ENCODE peak calls at places on chromosome 10, in nine cellular contexts. K, J, T, E, Q, R, X, W and Z are unnamed samples.
A peak's percentile ranks its signal among the peaks of the same experiment; 100 is the strongest.

GRCh38 chr10:72122221-72122620 is 33.9 kb upstream of the SPOCK2 start:
- DNase-seq in W (no peak), R (no peak), J (no peak), E (no peak), T (no peak), Q (no peak), X (no peak), K (no peak), Z (no peak)

GRCh38 chr10:38093816-38094157 is 350 bp upstream of the ZNF37A start:
- DNase-seq in E (no peak), X (no peak), K (no peak), Q (no peak), J (no peak), T (no peak), W (no peak), R (no peak), Z (no peak)

GRCh38 chr10:48227213-48227612 is 47.3 kb downstream of the FRMPD2 start:
- DNase-seq in K (no peak), E (no peak), W (no peak), X (no peak), Q (no peak), J (no peak), T (no peak), R (peak; percentile 13), Z (peak; percentile 41)

GRCh38 chr10:129773359-129773990 is 190.6 kb downstream of the EBF3 start:
- DNase-seq in X (no peak), J (no peak), K (no peak), R (no peak), Q (no peak), T (peak; percentile 0), E (no peak), W (no peak), Z (peak; percentile 36)

GRCh38 chr10:72084094-72084459 is 4.3 kb downstream of the SPOCK2 start:
- DNase-seq in J (no peak), T (no peak), R (peak; percentile 37), E (no peak), K (no peak), X (no peak), Q (peak; percentile 50), W (no peak), Z (no peak)

GRCh38 chr10:30068482-30069223 is 9.3 kb upstream of the JCAD start:
- DNase-seq in R (no peak), W (no peak), T (no peak), E (no peak), J (no peak), K (no peak), X (peak; percentile 6), Q (no peak), Z (no peak)

GRCh38 chr10:22259280-22259679 is 41.5 kb upstream of the EBLN1 start:
- DNase-seq in R (peak; percentile 35), K (no peak), E (no peak), T (no peak), Q (no peak), W (no peak), J (no peak), X (peak; percentile 21), Z (no peak)

GRCh38 chr10:8130973-8131911 is 76.8 kb downstream of the GATA3 start:
- DNase-seq in X (peak; percentile 4), E (peak; percentile 9), T (no peak), Q (peak; percentile 33), K (no peak), J (no peak), W (peak; percentile 68), R (no peak), Z (no peak)

GRCh38 chr10:35294506-35294905 is 41.8 kb upstream of the CCNY start:
- DNase-seq in J (no peak), Q (no peak), T (no peak), E (no peak), R (no peak), X (no peak), W (no peak), K (no peak), Z (no peak)

GRCh38 chr10:59724098-59724938 is 14.7 kb upstream of the SLC16A9 start:
- DNase-seq in J (no peak), Q (no peak), T (no peak), X (no peak), R (no peak), K (no peak), W (no peak), E (no peak), Z (no peak)

GRCh38 chr10:34955391-34955790 is 134.8 kb downstream of the CUL2 start:
- DNase-seq in T (no peak), W (no peak), E (peak; percentile 45), R (no peak), K (no peak), X (no peak), Q (no peak), J (no peak), Z (no peak)

GRCh38 chr10:10847313-10847712 is 170.4 kb upstream of the CELF2 start:
- DNase-seq in R (no peak), T (no peak), J (no peak), W (no peak), K (no peak), X (no peak), E (no peak), Q (no peak), Z (no peak)

GRCh38 chr10:47402681-47403301 is 18.7 kb upstream of the ZNF488 start:
- DNase-seq in K (no peak), Q (no peak), X (peak; percentile 82), T (peak; percentile 51), E (peak; percentile 89), J (no peak), W (no peak), R (no peak), Z (peak; percentile 96)

GRCh38 chr10:103800789-103801540 is 54.4 kb downstream of the SH3PXD2A start:
- DNase-seq in T (no peak), E (no peak), X (peak; percentile 22), Q (peak; percentile 7), J (peak; percentile 23), R (no peak), W (no peak), K (no peak), Z (peak; percentile 94)

GRCh38 chr10:50927522-50928189 is 42.2 kb upstream of the A1CF start:
- DNase-seq in Q (no peak), T (no peak), E (no peak), R (no peak), K (no peak), W (no peak), X (peak; percentile 54), J (no peak), Z (no peak)

GRCh38 chr10:2410049-2410448 is 657.3 kb upstream of the PFKP start:
- DNase-seq in K (no peak), X (no peak), J (no peak), W (no peak), T (no peak), Q (no peak), E (no peak), R (no peak), Z (no peak)

GRCh38 chr10:103715430-103715829 is 139.9 kb downstream of the SH3PXD2A start:
- DNase-seq in K (no peak), Q (no peak), R (no peak), J (no peak), X (peak; percentile 99), E (peak; percentile 80), T (no peak), W (no peak), Z (peak; percentile 90)

GRCh38 chr10:131890276-131891195 is 10.3 kb upstream of the PPP2R2D start:
- DNase-seq in W (no peak), K (no peak), Q (no peak), R (no peak), X (no peak), J (no peak), T (no peak), E (no peak), Z (no peak)

GRCh38 chr10:104056619-104057273 is 28.9 kb downstream of the COL17A1 start:
- DNase-seq in T (no peak), W (no peak), Q (no peak), K (no peak), R (peak; percentile 59), E (no peak), X (no peak), J (no peak), Z (no peak)

GRCh38 chr10:130174343-130174742 is 38.2 kb downstream of the GLRX3 start:
- DNase-seq in E (peak; percentile 8), T (no peak), X (no peak), W (no peak), Q (no peak), R (no peak), J (no peak), K (peak; percentile 37), Z (no peak)